ENCODE peak calls at places on chromosomes 2 and 18, in four cellular contexts. D is K562, Q is HepG2, P is SK-N-SH. V is an unnamed sample.

GRCh38 chr2:37415128-37415817 is 70.8 kb downstream of the QPCT start:
- DNase-seq in D (peak), Q (no peak), P (peak), V (no peak)

GRCh38 chr2:239710953-239711861 is 310.4 kb upstream of the HDAC4 start:
- DNase-seq in D (no peak), Q (no peak), P (no peak), V (no peak)

GRCh38 chr2:45776160-45776955 is 124.9 kb downstream of the PRKCE start:
- DNase-seq in D (no peak), Q (no peak), P (no peak), V (no peak)

GRCh38 chr2:229270551-229271410 is at the start of gene PID1:
- DNase-seq in D (no peak), Q (no peak), P (peak), V (no peak)

GRCh38 chr2:20180676-20181648 is 44.0 kb downstream of the SDC1 start:
- DNase-seq in D (no peak), Q (no peak), P (no peak), V (no peak)

GRCh38 chr2:192159764-192160163 is 35.0 kb downstream of the TMEFF2 start:
- DNase-seq in D (no peak), Q (no peak), P (no peak), V (no peak)

GRCh38 chr2:128327180-128327964 is 8.7 kb upstream of the HS6ST1 start:
- DNase-seq in D (no peak), Q (no peak), P (peak), V (no peak)

GRCh38 chr2:163748420-163748819 is 12.6 kb upstream of the FIGN start:
- DNase-seq in D (no peak), Q (no peak), P (no peak), V (no peak)

GRCh38 chr2:3725002-3725401 is 21.6 kb downstream of the DCDC2C start:
- DNase-seq in D (no peak), Q (no peak), P (no peak), V (no peak)

GRCh38 chr2:10655841-10656225 is 33.9 kb downstream of the NOL10 start:
- DNase-seq in D (no peak), Q (no peak), P (no peak), V (no peak)

GRCh38 chr18:6021341-6022088 is 126.2 kb upstream of the TMEM200C start:
- DNase-seq in D (no peak), Q (no peak), P (no peak), V (no peak)

GRCh38 chr18:11655605-11655932 is 33.5 kb upstream of the GNAL start:
- DNase-seq in D (no peak), Q (no peak), P (no peak), V (no peak)

GRCh38 chr2:68762665-68763064 is 28.1 kb downstream of the ARHGAP25 start:
- DNase-seq in D (no peak), Q (no peak), P (no peak), V (no peak)

GRCh38 chr2:172434821-172435607 is 7.6 kb downstream of the ITGA6 start:
- DNase-seq in D (no peak), Q (no peak), P (no peak), V (no peak)

GRCh38 chr18:35387367-35387685 is 10.2 kb upstream of the ZNF396 start:
- DNase-seq in D (no peak), Q (no peak), P (no peak), V (no peak)

GRCh38 chr2:218375212-218375611 is 6.9 kb upstream of the SLC11A1 start:
- DNase-seq in D (no peak), Q (no peak), P (no peak), V (no peak)

GRCh38 chr2:94960751-94961150 is 64.8 kb upstream of the MAL start:
- DNase-seq in D (no peak), Q (no peak), P (no peak), V (no peak)

GRCh38 chr2:124988111-124988510 is 963.0 kb downstream of the CNTNAP5 start:
- DNase-seq in D (no peak), Q (no peak), P (no peak), V (no peak)

GRCh38 chr18:11506871-11507270 is 102.5 kb upstream of the SLC35G4 start:
- DNase-seq in D (no peak), Q (no peak), P (no peak), V (no peak)

GRCh38 chr2:80233333-80233732 is 71.2 kb downstream of the LRRTM1 start:
- DNase-seq in D (no peak), Q (no peak), P (peak), V (no peak)

GRCh38 chr2:42493468-42493884 is 306 bp downstream of the KCNG3 start:
- DNase-seq in D (no peak), Q (no peak), P (peak), V (no peak)

GRCh38 chr18:8084160-8084559 is 517.0 kb downstream of the PTPRM start:
- DNase-seq in D (peak), Q (peak), P (peak), V (peak)

GRCh38 chr2:212893216-212893615 is 258.2 kb downstream of the IKZF2 start:
- DNase-seq in D (no peak), Q (no peak), P (no peak), V (no peak)

GRCh38 chr2:127404466-127405251 is 13.6 kb upstream of the PROC start:
- DNase-seq in D (no peak), Q (no peak), P (no peak), V (no peak)

GRCh38 chr18:49935215-49935614 is 121.9 kb upstream of the ACAA2 start:
- DNase-seq in D (no peak), Q (no peak), P (no peak), V (no peak)

GRCh38 chr2:70115646-70116442 is 28.6 kb downstream of the PCBP1 start:
- DNase-seq in D (no peak), Q (no peak), P (no peak), V (no peak)

DNA sequence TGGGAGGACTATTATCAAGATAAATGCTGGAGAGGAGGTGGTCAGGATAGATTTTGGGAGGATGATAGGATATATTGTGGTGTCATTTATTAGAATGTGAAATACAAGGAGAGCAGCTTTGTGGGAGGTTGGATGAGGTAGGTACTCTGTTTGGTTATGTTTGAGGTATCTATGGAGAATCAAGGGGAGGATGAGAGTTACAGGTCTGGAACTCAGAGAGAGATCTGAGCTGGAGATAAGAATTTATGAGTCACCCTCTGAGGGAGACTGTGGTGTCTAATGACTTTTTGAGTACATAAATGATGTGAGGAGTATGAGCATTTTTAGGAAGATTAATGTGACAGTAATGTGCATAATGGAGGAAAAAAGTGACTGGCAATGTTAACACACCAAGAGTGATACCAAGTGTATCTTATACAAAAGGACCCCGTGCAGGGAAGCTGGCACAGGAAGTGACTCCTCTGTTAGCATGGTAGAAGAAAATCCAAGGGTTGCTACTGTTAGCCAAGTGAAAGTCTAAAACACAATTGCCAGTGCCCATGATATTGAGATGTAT is 48.2 kb downstream of the CRIM1 start:
- DNase-seq in D (no peak), Q (peak), P (no peak), V (peak)
- TF ChIP-seq ZBTB33 in D (no peak), Q (no peak), P (peak), V (no peak)

GRCh38 chr2:22536131-22536530 is 848.8 kb upstream of the KLHL29 start:
- DNase-seq in D (no peak), Q (no peak), P (no peak), V (no peak)
- TF ChIP-seq ZBTB33 in D (no peak), Q (no peak), P (no peak), V (no peak)

GRCh38 chr18:31046916-31047315 is 4.4 kb upstream of the DSC3 start:
- DNase-seq in D (no peak), Q (no peak), P (no peak), V (no peak)

GRCh38 chr18:31050635-31051034 is 8.1 kb upstream of the DSC3 start:
- DNase-seq in D (no peak), Q (no peak), P (no peak), V (no peak)

GRCh38 chr18:31044926-31045325 is 2.4 kb upstream of the DSC3 start:
- DNase-seq in D (no peak), Q (no peak), P (no peak), V (no peak)

GRCh38 chr18:31045599-31045998 is 3.1 kb upstream of the DSC3 start:
- DNase-seq in D (no peak), Q (peak), P (no peak), V (no peak)

DNA sequence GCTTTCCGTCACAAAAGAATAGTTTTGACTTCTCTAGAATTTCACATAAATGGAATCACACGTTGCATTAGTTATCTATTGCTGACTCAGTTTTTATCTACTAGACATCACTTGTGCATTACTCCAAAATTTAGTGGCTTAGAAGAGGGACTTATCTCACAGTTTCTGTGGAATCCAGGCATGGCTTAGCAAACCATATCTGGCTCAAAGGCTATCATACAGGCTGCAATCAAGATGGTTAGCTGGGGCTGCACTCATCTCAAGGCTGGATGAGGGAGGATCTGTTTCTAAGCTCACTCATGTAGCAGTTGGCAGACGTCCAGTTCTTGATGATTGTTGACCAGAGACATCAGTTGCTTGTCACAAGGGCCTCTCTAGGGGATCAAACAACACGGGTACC is 6.6 kb upstream of the DSC3 start:
- DNase-seq in D (no peak), Q (no peak), P (no peak), V (no peak)
- TF ChIP-seq ZBTB33 in D (no peak), Q (no peak), P (no peak), V (no peak)

GRCh38 chr2:28226558-28226957 is 166.1 kb upstream of the FOSL2 start:
- DNase-seq in D (no peak), Q (no peak), P (no peak), V (no peak)
- TF ChIP-seq ZBTB33 in D (no peak), Q (no peak), P (no peak), V (no peak)

GRCh38 chr18:67265464-67266245 is 250.9 kb downstream of the DSEL start:
- DNase-seq in D (no peak), Q (no peak), P (no peak), V (no peak)

GRCh38 chr18:67266591-67267237 is 249.8 kb downstream of the DSEL start:
- DNase-seq in D (no peak), Q (no peak), P (no peak), V (no peak)

GRCh38 chr18:67266246-67266570 is 250.3 kb downstream of the DSEL start:
- DNase-seq in D (no peak), Q (no peak), P (no peak), V (no peak)

GRCh38 chr18:67260841-67261240 is 255.7 kb downstream of the DSEL start:
- DNase-seq in D (no peak), Q (no peak), P (no peak), V (no peak)

DNA sequence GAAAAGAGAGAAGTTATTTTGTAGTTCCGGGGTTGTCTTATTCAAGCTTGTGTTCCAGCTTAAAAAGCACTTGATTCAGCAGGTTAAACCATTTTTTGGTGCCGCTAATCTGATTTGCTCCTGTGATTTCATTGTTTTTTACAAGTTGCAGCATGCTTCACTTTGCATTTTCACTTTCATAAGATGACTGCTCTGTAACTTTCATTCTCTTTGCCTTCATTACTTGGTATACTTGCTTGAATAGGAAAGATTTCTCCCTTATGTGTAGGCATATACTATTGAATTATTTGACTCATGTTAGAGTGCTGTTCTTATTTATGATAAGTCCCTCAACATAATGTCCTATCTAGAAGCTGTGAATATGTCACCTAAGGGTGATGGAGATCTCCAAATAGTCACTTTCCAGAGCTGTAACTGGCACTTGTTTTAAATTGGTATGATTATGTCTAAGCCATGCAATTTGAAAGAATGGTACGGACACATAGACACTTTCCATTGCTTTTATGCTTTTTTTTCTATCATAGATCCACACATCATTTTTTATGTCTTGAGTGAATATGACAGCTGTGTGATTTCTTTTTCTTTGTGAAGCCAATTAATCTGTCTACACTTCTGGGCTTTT is 254.5 kb downstream of the DSEL start:
- DNase-seq in D (no peak), Q (no peak), P (no peak), V (no peak)
- TF ChIP-seq ZBTB33 in D (no peak), Q (no peak), P (no peak), V (no peak)

DNA sequence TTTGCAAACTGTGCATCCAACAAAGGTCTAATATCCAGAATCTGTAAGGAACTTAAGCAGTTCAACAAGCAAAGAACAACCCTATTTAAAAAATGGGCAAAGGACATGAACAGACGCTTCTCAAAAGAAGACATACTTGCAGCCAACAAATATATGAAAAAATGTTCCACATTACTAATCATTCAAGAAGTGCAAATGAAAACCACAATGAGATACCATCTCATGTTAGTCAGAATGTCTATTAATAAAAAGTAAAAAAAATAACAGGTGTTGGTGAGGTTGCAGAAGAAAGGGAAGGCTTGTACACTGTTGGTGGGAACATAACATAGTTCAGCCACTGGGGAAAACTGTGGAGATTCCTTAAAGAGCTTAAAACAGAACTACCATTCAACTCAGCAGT is 126.2 kb downstream of the NAT8 start:
- DNase-seq in D (no peak), Q (no peak), P (no peak), V (no peak)
- TF ChIP-seq ZBTB33 in D (no peak), Q (no peak), P (no peak), V (no peak)

GRCh38 chr2:228039752-228040534 is 141.5 kb downstream of the SPHKAP start:
- DNase-seq in D (peak), Q (peak), P (peak), V (peak)
- TF ChIP-seq ZBTB33 in D (no peak), Q (no peak), P (no peak), V (no peak)

DNA sequence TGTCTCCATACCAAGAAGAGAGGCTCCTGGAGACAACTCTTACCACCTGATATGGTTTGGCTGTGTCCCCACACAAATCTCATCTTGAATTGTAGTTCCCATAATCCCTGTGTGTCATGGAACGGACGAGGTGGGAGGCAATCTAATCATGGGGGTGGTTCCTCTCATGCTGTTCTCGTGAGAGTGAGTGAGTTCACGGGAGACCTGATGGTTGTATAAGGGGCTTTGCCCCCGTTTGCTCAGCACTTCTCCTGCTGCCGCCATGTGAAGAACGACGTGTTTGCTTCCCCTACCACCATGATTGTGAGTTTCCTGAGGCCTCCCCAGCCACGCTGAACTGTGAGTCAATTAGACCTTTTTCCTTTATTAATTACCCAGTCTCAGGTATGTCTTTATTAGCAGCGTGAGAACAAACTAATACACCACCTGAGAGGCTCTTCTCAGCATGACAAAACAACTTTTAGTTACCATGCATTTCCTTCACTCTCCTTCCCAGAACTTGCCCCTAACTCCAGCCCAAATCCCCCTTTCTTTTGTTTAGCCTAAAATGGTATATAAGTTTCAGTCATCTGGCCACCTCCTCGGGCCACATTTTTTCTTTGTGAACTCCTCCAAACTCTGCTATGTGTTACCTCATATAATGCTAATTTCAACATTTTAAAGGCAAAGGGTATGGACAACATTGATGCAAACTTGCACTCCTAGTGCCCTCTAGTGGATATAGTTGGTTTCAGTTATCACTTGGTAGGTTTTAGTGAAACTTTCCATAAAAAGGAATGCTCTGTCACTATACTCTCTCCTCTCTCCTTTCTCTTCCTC is 58.6 kb upstream of the SLC25A52 start:
- DNase-seq in D (peak), Q (peak), P (peak), V (peak)
- TF ChIP-seq ZBTB33 in D (no peak), Q (no peak), P (no peak), V (no peak)

GRCh38 chr2:230866704-230867561 is 2.2 kb downstream of the ITM2C start:
- DNase-seq in D (no peak), Q (no peak), P (peak), V (no peak)
- TF ChIP-seq ZBTB33 in D (no peak), Q (no peak), P (no peak), V (no peak)

DNA sequence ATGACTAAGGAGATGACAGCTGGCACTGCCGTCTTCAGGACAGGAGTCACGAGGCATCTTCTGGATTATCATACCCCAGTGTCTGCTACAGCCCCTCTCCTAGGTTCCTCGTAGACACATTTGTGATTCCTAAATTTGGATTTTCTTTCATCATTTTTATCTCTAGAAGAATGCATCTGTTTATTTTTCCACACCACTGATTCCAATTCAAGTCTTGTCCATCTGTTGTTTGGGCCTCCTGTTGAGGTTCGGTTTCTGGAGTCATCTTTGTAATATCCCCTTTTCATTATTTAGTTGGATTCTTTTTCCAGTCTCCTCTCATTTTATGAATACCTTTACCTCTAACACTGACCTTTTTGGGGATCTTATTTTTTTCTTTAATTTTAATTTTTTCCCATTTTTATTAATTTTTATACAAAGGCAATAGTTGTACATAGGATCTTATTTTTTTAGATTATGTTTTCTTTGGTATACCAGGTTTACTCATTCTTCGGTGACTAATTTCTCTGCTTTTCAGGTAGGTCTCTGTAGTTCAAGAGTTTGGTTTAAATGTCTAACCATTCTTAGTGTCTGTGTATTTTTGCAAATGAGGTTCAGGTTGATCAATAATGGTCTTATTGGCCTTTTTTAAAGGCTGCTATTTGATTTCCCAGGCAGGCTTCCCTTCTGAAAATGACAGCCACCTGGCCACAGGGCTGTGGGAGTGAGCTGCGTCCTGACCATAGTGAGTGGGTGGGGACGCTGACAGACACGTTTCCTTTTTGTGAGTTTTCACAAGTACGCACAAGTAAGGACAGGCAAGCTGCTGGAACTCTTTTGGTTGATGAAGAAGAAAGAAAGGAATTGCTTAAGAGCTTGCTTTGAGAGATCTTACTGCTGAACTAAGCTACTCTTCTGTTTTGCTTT is 34.5 kb downstream of the FARP2 start:
- DNase-seq in D (no peak), Q (no peak), P (no peak), V (no peak)
- TF ChIP-seq ZBTB33 in D (no peak), Q (no peak), P (no peak), V (no peak)